ENCODE peak calls at places on chromosomes 4 and X, in nine cellular contexts. One of them, this sample, is unnamed.
A peak's percentile ranks its signal among the peaks of the same experiment; 100 is the strongest.

GRCh38 chr4:25970241-25970675 is 56.2 kb downstream of the SMIM20 start:
- DNase-seq in neural progenitor cell: no peak
- DNase-seq in CD4-positive, CD25-positive, alpha-beta regulatory T cell: no peak
- DNase-seq in HCT116: no peak
- DNase-seq in pancreas: no peak
- DNase-seq in PC-3: no peak
- DNase-seq in stomach: no peak
- DNase-seq in psoas muscle: no peak
- DNase-seq in left lung: peak; percentile 45
- DNase-seq in this sample: no peak

GRCh38 chr4:112130903-112131302 is 14.4 kb upstream of the FAM241A start:
- DNase-seq in neural progenitor cell: no peak
- DNase-seq in CD4-positive, CD25-positive, alpha-beta regulatory T cell: no peak
- DNase-seq in HCT116: no peak
- DNase-seq in pancreas: no peak
- DNase-seq in PC-3: no peak
- DNase-seq in stomach: no peak
- DNase-seq in psoas muscle: no peak
- DNase-seq in left lung: no peak
- DNase-seq in this sample: no peak

GRCh38 chr4:146192060-146192459 is 16.5 kb downstream of the LSM6 start:
- DNase-seq in neural progenitor cell: no peak
- DNase-seq in CD4-positive, CD25-positive, alpha-beta regulatory T cell: no peak
- DNase-seq in HCT116: no peak
- DNase-seq in pancreas: no peak
- DNase-seq in PC-3: no peak
- DNase-seq in stomach: no peak
- DNase-seq in psoas muscle: no peak
- DNase-seq in left lung: no peak
- DNase-seq in this sample: no peak

GRCh38 chr4:17812801-17813200 is 2.0 kb downstream of the NCAPG start:
- DNase-seq in neural progenitor cell: no peak
- DNase-seq in CD4-positive, CD25-positive, alpha-beta regulatory T cell: no peak
- DNase-seq in HCT116: no peak
- DNase-seq in pancreas: no peak
- DNase-seq in PC-3: no peak
- DNase-seq in stomach: no peak
- DNase-seq in psoas muscle: no peak
- DNase-seq in left lung: no peak
- DNase-seq in this sample: no peak

GRCh38 chr4:157992038-157992706 is 180.7 kb downstream of the GASK1B start:
- DNase-seq in neural progenitor cell: peak; percentile 72
- DNase-seq in CD4-positive, CD25-positive, alpha-beta regulatory T cell: no peak
- DNase-seq in HCT116: peak; percentile 73
- DNase-seq in pancreas: no peak
- DNase-seq in PC-3: peak; percentile 81
- DNase-seq in stomach: no peak
- DNase-seq in psoas muscle: no peak
- DNase-seq in left lung: no peak
- DNase-seq in this sample: peak; percentile 75

GRCh38 chr4:177728361-177729152 is 286.3 kb upstream of the AGA start:
- DNase-seq in neural progenitor cell: no peak
- DNase-seq in CD4-positive, CD25-positive, alpha-beta regulatory T cell: no peak
- DNase-seq in HCT116: peak; percentile 89
- DNase-seq in pancreas: no peak
- DNase-seq in PC-3: peak; percentile 82
- DNase-seq in stomach: no peak
- DNase-seq in psoas muscle: no peak
- DNase-seq in left lung: no peak
- DNase-seq in this sample: no peak

GRCh38 chr4:8860096-8860891 is 11.3 kb downstream of the HMX1 start:
- DNase-seq in neural progenitor cell: peak; percentile 68
- DNase-seq in CD4-positive, CD25-positive, alpha-beta regulatory T cell: no peak
- DNase-seq in HCT116: no peak
- DNase-seq in pancreas: no peak
- DNase-seq in PC-3: no peak
- DNase-seq in stomach: no peak
- DNase-seq in psoas muscle: peak; percentile 12
- DNase-seq in left lung: no peak
- DNase-seq in this sample: no peak

GRCh38 chr4:150209140-150209829 is 131.0 kb downstream of the DCLK2 start:
- DNase-seq in neural progenitor cell: peak; percentile 58
- DNase-seq in CD4-positive, CD25-positive, alpha-beta regulatory T cell: no peak
- DNase-seq in HCT116: peak; percentile 49
- DNase-seq in pancreas: peak; percentile 69
- DNase-seq in PC-3: peak; percentile 72
- DNase-seq in stomach: peak; percentile 59
- DNase-seq in psoas muscle: peak; percentile 62
- DNase-seq in left lung: peak; percentile 51
- DNase-seq in this sample: peak; percentile 66

GRCh38 chr4:12562016-12562415 is 922.1 kb downstream of the RAB28 start:
- DNase-seq in neural progenitor cell: no peak
- DNase-seq in CD4-positive, CD25-positive, alpha-beta regulatory T cell: no peak
- DNase-seq in HCT116: no peak
- DNase-seq in pancreas: no peak
- DNase-seq in PC-3: no peak
- DNase-seq in stomach: no peak
- DNase-seq in psoas muscle: no peak
- DNase-seq in left lung: no peak
- DNase-seq in this sample: no peak

GRCh38 chr4:118989098-118990080 is 100.7 kb downstream of the SYNPO2 start:
- DNase-seq in neural progenitor cell: no peak
- DNase-seq in CD4-positive, CD25-positive, alpha-beta regulatory T cell: no peak
- DNase-seq in HCT116: no peak
- DNase-seq in pancreas: no peak
- DNase-seq in PC-3: peak; percentile 94
- DNase-seq in stomach: no peak
- DNase-seq in psoas muscle: no peak
- DNase-seq in left lung: no peak
- DNase-seq in this sample: peak; percentile 64

GRCh38 chr4:153257966-153258365 is 53.7 kb downstream of the TRIM2 start:
- DNase-seq in neural progenitor cell: peak; percentile 50
- DNase-seq in CD4-positive, CD25-positive, alpha-beta regulatory T cell: no peak
- DNase-seq in HCT116: no peak
- DNase-seq in pancreas: no peak
- DNase-seq in PC-3: no peak
- DNase-seq in stomach: no peak
- DNase-seq in psoas muscle: no peak
- DNase-seq in left lung: no peak
- DNase-seq in this sample: no peak

GRCh38 chrX:8939344-8939743 is 94.6 kb downstream of the FAM9B start:
- DNase-seq in neural progenitor cell: no peak
- DNase-seq in CD4-positive, CD25-positive, alpha-beta regulatory T cell: no peak
- DNase-seq in HCT116: no peak
- DNase-seq in pancreas: no peak
- DNase-seq in PC-3: peak; percentile 32
- DNase-seq in stomach: no peak
- DNase-seq in psoas muscle: no peak
- DNase-seq in left lung: no peak
- DNase-seq in this sample: no peak

GRCh38 chr4:152936446-152937279 is 540 bp downstream of the FHDC1 start:
- DNase-seq in neural progenitor cell: peak; percentile 71
- DNase-seq in CD4-positive, CD25-positive, alpha-beta regulatory T cell: no peak
- DNase-seq in HCT116: no peak
- DNase-seq in pancreas: peak; percentile 76
- DNase-seq in PC-3: peak; percentile 21
- DNase-seq in stomach: peak; percentile 57
- DNase-seq in psoas muscle: peak; percentile 57
- DNase-seq in left lung: peak; percentile 36
- DNase-seq in this sample: no peak

GRCh38 chrX:109310031-109310430 is 171.9 kb downstream of the GUCY2F start:
- DNase-seq in neural progenitor cell: no peak
- DNase-seq in CD4-positive, CD25-positive, alpha-beta regulatory T cell: no peak
- DNase-seq in HCT116: no peak
- DNase-seq in pancreas: no peak
- DNase-seq in PC-3: no peak
- DNase-seq in stomach: no peak
- DNase-seq in psoas muscle: peak; percentile 39
- DNase-seq in left lung: no peak
- DNase-seq in this sample: no peak
- H3K27me3 ChIP-seq in neural progenitor cell: no peaks in the 10 kb centered on the region
- H3K27me3 ChIP-seq in CD4-positive, CD25-positive, alpha-beta regulatory T cell: peaks cover 2% of the 10 kb centered on the region
- H3K27me3 ChIP-seq in HCT116: no peaks in the 10 kb centered on the region
- H3K27me3 ChIP-seq in pancreas: no peaks in the 10 kb centered on the region
- H3K27me3 ChIP-seq in PC-3: no peaks in the 10 kb centered on the region
- H3K27me3 ChIP-seq in stomach: peaks cover under 1% of the 10 kb centered on the region
- H3K27me3 ChIP-seq in psoas muscle: no peaks in the 10 kb centered on the region
- H3K27me3 ChIP-seq in left lung: no peaks in the 10 kb centered on the region
- H3K27me3 ChIP-seq in this sample: no peaks in the 10 kb centered on the region

GRCh38 chrX:133482345-133483041 is 67.2 kb upstream of the GPC4 start:
- DNase-seq in neural progenitor cell: no peak
- DNase-seq in CD4-positive, CD25-positive, alpha-beta regulatory T cell: no peak
- DNase-seq in HCT116: no peak
- DNase-seq in pancreas: no peak
- DNase-seq in PC-3: peak; percentile 70
- DNase-seq in stomach: no peak
- DNase-seq in psoas muscle: no peak
- DNase-seq in left lung: no peak
- DNase-seq in this sample: no peak
- H3K27ac ChIP-seq in neural progenitor cell: no peak overlapping the region
- H3K27ac ChIP-seq in CD4-positive, CD25-positive, alpha-beta regulatory T cell: no peak overlapping the region
- H3K27ac ChIP-seq in HCT116: no peak overlapping the region
- H3K27ac ChIP-seq in pancreas: no peak overlapping the region
- H3K27ac ChIP-seq in PC-3: peak overlapping the region; percentile 80
- H3K27ac ChIP-seq in stomach: peak overlapping the region; percentile 46
- H3K27ac ChIP-seq in psoas muscle: no peak overlapping the region
- H3K27ac ChIP-seq in left lung: no peak overlapping the region
- H3K27ac ChIP-seq in this sample: no peak overlapping the region

GRCh38 chr4:5956285-5957021 is 61.8 kb downstream of the C4orf50 start:
- DNase-seq in neural progenitor cell: peak; percentile 78
- DNase-seq in CD4-positive, CD25-positive, alpha-beta regulatory T cell: no peak
- DNase-seq in HCT116: no peak
- DNase-seq in pancreas: peak; percentile 67
- DNase-seq in PC-3: peak; percentile 10
- DNase-seq in stomach: peak; percentile 45
- DNase-seq in psoas muscle: peak; percentile 63
- DNase-seq in left lung: no peak
- DNase-seq in this sample: no peak
- H3K4me3 ChIP-seq in neural progenitor cell: no peak overlapping the region
- H3K4me3 ChIP-seq in CD4-positive, CD25-positive, alpha-beta regulatory T cell: no peak overlapping the region
- H3K4me3 ChIP-seq in HCT116: no peak overlapping the region
- H3K4me3 ChIP-seq in pancreas: no peak overlapping the region
- H3K4me3 ChIP-seq in PC-3: no peak overlapping the region
- H3K4me3 ChIP-seq in stomach: no peak overlapping the region
- H3K4me3 ChIP-seq in psoas muscle: no peak overlapping the region
- H3K4me3 ChIP-seq in left lung: no peak overlapping the region
- H3K4me3 ChIP-seq in this sample: no peak overlapping the region

DNA sequence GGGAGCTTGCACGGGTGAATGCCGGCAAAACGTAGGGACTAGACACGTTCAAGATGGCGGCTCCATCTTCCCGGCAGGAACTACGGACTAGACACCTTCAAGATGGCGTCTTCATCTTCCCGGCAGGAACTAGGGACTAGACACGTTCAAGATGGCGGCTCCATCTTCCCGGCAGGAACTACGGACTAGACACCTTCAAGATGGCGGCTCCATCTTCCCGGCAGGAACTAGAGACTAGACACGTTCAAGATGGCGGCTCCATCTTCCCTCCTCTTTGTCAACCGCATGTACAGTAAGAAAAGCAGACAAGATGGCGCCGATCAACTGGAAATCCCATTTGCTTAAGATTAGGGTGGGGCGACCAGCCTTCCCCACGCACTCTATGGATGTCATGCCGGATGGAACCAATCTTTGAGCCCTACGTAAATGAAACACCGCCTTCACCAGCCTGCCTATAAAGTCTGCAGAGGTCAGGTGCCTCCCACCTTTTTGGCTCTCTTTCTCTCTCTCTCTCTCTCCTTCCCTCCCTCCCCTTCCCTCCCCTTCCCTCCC is 222.4 kb downstream of the CRLF2 start:
- DNase-seq in neural progenitor cell: peak; percentile 34
- DNase-seq in CD4-positive, CD25-positive, alpha-beta regulatory T cell: peak; percentile 2
- DNase-seq in HCT116: peak; percentile 78
- DNase-seq in pancreas: peak; percentile 66
- DNase-seq in PC-3: no peak
- DNase-seq in stomach: peak; percentile 68
- DNase-seq in psoas muscle: peak; percentile 91
- DNase-seq in left lung: peak; percentile 88
- DNase-seq in this sample: peak; percentile 95
- H3K27me3 ChIP-seq in neural progenitor cell: no peaks in the 10 kb centered on the region
- H3K27me3 ChIP-seq in CD4-positive, CD25-positive, alpha-beta regulatory T cell: no peaks in the 10 kb centered on the region
- H3K27me3 ChIP-seq in HCT116: no peaks in the 10 kb centered on the region
- H3K27me3 ChIP-seq in pancreas: no peaks in the 10 kb centered on the region
- H3K27me3 ChIP-seq in PC-3: peaks cover 4% of the 10 kb centered on the region
- H3K27me3 ChIP-seq in stomach: no peaks in the 10 kb centered on the region
- H3K27me3 ChIP-seq in psoas muscle: peaks cover 2% of the 10 kb centered on the region
- H3K27me3 ChIP-seq in left lung: no peaks in the 10 kb centered on the region
- H3K27me3 ChIP-seq in this sample: no peaks in the 10 kb centered on the region

This sample was measured in brain microvascular endothelial cell.